ENCODE peak calls at places on chromosomes 7 and 10, in four cellular contexts. J, R, K and M are unnamed samples.

GRCh38 chr10:13787015-13787421 is 200.3 kb downstream of the PRPF18 start:
- DNase-seq in K (no peak), R (no peak), J (peak), M (no peak)

GRCh38 chr7:52592698-52593097 is 442.7 kb upstream of the POM121L12 start:
- DNase-seq in R (no peak), K (no peak), J (no peak), M (no peak)

GRCh38 chr7:108455833-108456677 is at the start of gene NRCAM:
- DNase-seq in J (no peak), K (no peak), R (peak), M (peak)

GRCh38 chr10:88244781-88245350 is 338.3 kb downstream of the RNLS start:
- DNase-seq in R (no peak), J (no peak), K (no peak), M (no peak)

GRCh38 chr7:134553976-134554375 is 5.1 kb downstream of the AKR1B15 start:
- DNase-seq in R (no peak), J (no peak), K (peak), M (peak)

GRCh38 chr7:79709574-79710409 is 256.3 kb upstream of the MAGI2 start:
- DNase-seq in R (no peak), K (no peak), J (no peak), M (no peak)

GRCh38 chr7:134446923-134447322 is 12.0 kb downstream of the AKR1B1 start:
- DNase-seq in J (no peak), R (no peak), K (no peak), M (no peak)

GRCh38 chr7:142567676-142568075 is 181.6 kb upstream of the PRSS1 start:
- DNase-seq in K (no peak), J (no peak), R (no peak), M (no peak)

GRCh38 chr10:25678666-25679065 is 255.4 kb upstream of the MYO3A start:
- DNase-seq in R (no peak), K (no peak), J (no peak), M (no peak)

GRCh38 chr10:71383972-71384687 is 12.6 kb upstream of the CDH23 start:
- DNase-seq in J (no peak), R (peak), K (peak), M (peak)

GRCh38 chr7:43628431-43628830 is 45.5 kb downstream of the STK17A start:
- DNase-seq in J (no peak), K (no peak), R (no peak), M (no peak)

GRCh38 chr7:148944935-148945934 is 61.1 kb upstream of the EZH2 start:
- DNase-seq in J (no peak), R (no peak), K (no peak), M (no peak)

GRCh38 chr7:98205162-98205845 is 5.9 kb upstream of the BHLHA15 start:
- DNase-seq in R (no peak), J (no peak), K (no peak), M (no peak)

GRCh38 chr7:28301148-28301641 is 111.1 kb upstream of the CREB5 start:
- DNase-seq in R (no peak), J (no peak), K (no peak), M (no peak)

GRCh38 chr10:111103196-111103595 is 26.4 kb downstream of the ADRA2A start:
- DNase-seq in K (no peak), J (no peak), R (no peak), M (no peak)

GRCh38 chr7:50650057-50650664 is 85.0 kb upstream of the DDC start:
- DNase-seq in K (no peak), J (no peak), R (no peak), M (no peak)

GRCh38 chr7:135923700-135924261 is 53.4 kb downstream of the MTPN start:
- DNase-seq in K (no peak), R (no peak), J (no peak), M (peak)

GRCh38 chr10:78754269-78755074 is 314.3 kb upstream of the ZMIZ1 start:
- DNase-seq in K (peak), J (no peak), R (peak), M (no peak)

GRCh38 chr10:78777466-78778256 is 291.1 kb upstream of the ZMIZ1 start:
- DNase-seq in J (no peak), R (peak), K (no peak), M (no peak)

GRCh38 chr10:88670497-88670896 is 6.3 kb downstream of the LIPF start:
- DNase-seq in K (no peak), J (no peak), R (no peak), M (no peak)

GRCh38 chr10:59892697-59893096 is 13.7 kb downstream of the CCDC6 start:
- DNase-seq in K (no peak), R (no peak), J (no peak), M (peak)
- TF ChIP-seq SIN3A in K (no peak), R (no peak), J (no peak), M (no peak)

GRCh38 chr10:126037946-126038345 is 141.6 kb downstream of the FANK1 start:
- DNase-seq in R (no peak), K (no peak), J (no peak), M (no peak)
- TF ChIP-seq MXI1 in R (no peak), K (no peak), J (no peak), M (no peak)

GRCh38 chr10:34584164-34584563 is 230.9 kb downstream of the PARD3 start:
- DNase-seq in K (no peak), R (no peak), J (no peak), M (no peak)
- TF ChIP-seq SIN3A in K (no peak), R (no peak), J (no peak), M (no peak)

GRCh38 chr7:64873517-64873916 is 29.6 kb upstream of the ZNF273 start:
- DNase-seq in R (peak), K (no peak), J (no peak), M (no peak)

GRCh38 chr7:64874562-64875250 is 28.4 kb upstream of the ZNF273 start:
- DNase-seq in J (no peak), K (no peak), R (peak), M (no peak)

GRCh38 chr7:64875258-64875657 is 27.8 kb upstream of the ZNF273 start:
- DNase-seq in K (no peak), R (no peak), J (no peak), M (no peak)

GRCh38 chr7:64872809-64873500 is 30.1 kb upstream of the ZNF273 start:
- DNase-seq in J (no peak), R (peak), K (no peak), M (no peak)

DNA sequence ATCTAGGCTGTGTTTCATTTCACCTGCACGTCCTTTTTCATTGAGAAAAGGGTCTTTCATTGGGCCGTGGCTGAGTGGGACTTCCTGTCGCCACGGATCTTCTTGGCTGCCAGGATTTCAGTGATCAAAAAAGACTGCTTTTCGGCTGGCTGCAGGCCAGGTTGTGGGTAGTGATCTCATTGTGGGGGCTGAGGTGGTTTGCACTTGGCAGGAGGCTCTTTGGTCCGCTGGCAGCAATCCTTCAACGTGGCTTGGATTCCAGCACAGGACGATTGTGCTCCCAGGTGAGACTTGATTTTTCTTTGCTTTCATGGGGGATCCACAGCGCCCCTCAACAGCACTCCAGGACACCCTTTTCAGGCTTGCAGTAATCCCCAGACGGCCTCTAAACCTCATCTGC is 29.0 kb upstream of the ZNF273 start:
- DNase-seq in J (no peak), R (peak), K (no peak), M (no peak)
- TF ChIP-seq MXI1 in J (no peak), R (no peak), K (no peak), M (no peak)

DNA sequence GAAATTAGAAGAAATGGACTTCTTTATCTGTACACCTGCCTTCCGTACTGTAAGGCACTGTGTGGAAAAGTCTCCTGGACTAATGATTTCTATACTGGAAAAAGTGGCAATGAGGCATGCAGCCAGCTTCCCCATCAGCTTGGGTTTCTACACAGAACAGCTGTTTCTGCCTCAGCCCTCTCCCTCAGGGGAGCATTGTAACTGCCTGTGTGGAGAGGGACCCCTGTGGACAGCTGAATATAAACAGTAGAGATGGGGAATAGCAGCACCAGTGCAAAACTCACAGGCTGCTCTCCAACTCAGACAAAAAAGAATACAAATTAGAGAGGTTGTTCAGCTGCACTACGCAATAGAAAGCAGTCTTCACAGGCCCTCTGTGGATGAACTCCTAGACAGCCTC is 451.3 kb upstream of the MBL2 start:
- DNase-seq in K (no peak), J (no peak), R (no peak), M (no peak)
- TF ChIP-seq SIN3A in K (no peak), J (no peak), R (no peak), M (no peak)

GRCh38 chr7:2520808-2521146 is 1.2 kb downstream of the LFNG start:
- DNase-seq in K (no peak), J (no peak), R (no peak), M (no peak)

GRCh38 chr7:2518737-2519118 is 846 bp upstream of the LFNG start:
- DNase-seq in J (no peak), K (no peak), R (no peak), M (no peak)

GRCh38 chr7:2518101-2518500 is 1.5 kb upstream of the LFNG start:
- DNase-seq in J (no peak), R (no peak), K (no peak), M (no peak)

GRCh38 chr7:2520131-2520807 is 695 bp downstream of the LFNG start:
- DNase-seq in K (no peak), J (no peak), R (peak), M (peak)

DNA sequence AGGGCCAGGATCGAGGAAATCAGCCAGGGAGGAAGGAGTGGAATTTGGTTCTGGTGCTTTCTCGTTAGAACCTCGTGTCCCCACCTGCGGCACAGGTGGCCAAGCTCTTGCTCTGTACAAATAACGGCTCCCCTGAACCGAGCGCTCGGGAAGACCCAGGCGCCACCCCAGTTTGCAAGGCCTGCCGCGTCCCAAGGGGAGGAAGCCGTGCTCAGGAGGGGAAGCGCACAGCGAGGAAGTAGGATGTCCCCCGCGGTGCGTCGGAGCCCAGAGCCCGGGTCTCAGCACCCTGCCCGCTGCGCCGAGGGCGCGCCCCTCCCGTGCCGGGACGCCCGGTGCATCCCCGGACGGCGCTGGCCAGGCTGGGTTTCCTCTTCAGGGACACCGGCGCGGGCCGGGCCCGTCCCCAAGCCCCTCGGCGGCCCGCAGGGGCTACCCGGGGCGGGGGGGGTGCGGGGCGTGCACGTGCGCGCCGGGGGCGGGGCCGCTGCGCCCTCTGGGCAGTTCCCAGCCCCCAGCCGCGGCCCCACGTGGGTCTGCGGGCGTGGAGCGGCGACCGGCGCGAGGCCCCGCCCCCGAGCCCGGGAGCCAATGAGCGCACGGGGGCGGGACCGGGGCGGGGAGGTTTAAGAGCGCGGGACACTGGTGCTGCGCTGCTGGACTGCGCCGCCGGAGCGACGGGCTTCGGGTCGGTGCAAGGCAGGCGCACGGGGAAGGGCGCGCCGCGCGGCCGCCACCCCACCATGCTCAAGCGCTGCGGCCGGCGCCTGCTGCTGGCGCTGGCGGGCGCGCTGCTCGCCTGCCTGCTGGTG is at the start of gene LFNG:
- DNase-seq in K (peak), R (peak), J (peak), M (peak)
- TF ChIP-seq MXI1 in K (peak), R (peak), J (peak), M (peak)